ENCODE peak calls at places on chromosome 13, in six cellular contexts. J is IMR-90, W is H1, K is mesendoderm, R is mesenchymal stem cell, O is trophoblast cell. B is an unnamed sample.

GRCh38 chr13:44237276-44237767 is 136.3 kb upstream of the SERP2 start:
- DNase-seq in J (peak), W (no peak), K (no peak), R (peak), O (peak), B (no peak)

GRCh38 chr13:83515267-83515666 is 367.0 kb downstream of the SLITRK1 start:
- DNase-seq in J (peak), W (no peak), K (no peak), R (no peak), O (no peak), B (no peak)

GRCh38 chr13:95100525-95101121 is 200.6 kb downstream of the ABCC4 start:
- DNase-seq in J (peak), W (no peak), K (no peak), R (peak), O (no peak), B (peak)

GRCh38 chr13:91142572-91142971 is 204.9 kb upstream of the MIR17HG start:
- DNase-seq in J (peak), W (no peak), K (no peak), R (peak), O (no peak), B (no peak)

GRCh38 chr13:109256866-109257760 is 529.3 kb downstream of the IRS2 start:
- DNase-seq in J (peak), W (no peak), K (peak), R (peak), O (peak), B (no peak)

GRCh38 chr13:91166714-91167511 is 180.6 kb upstream of the MIR17HG start:
- DNase-seq in J (no peak), W (no peak), K (no peak), R (peak), O (no peak), B (no peak)

GRCh38 chr13:34294483-34295129 is 476.7 kb downstream of the RFC3 start:
- DNase-seq in J (no peak), W (no peak), K (no peak), R (no peak), O (no peak), B (no peak)

GRCh38 chr13:26280295-26280694 is 26.4 kb downstream of the CDK8 start:
- DNase-seq in J (peak), W (no peak), K (no peak), R (peak), O (peak), B (no peak)

GRCh38 chr13:27313742-27314141 is 43.1 kb downstream of the RASL11A start:
- DNase-seq in J (peak), W (no peak), K (no peak), R (no peak), O (no peak), B (no peak)

GRCh38 chr13:76937416-76937815 is 10.9 kb upstream of the ACOD1 start:
- DNase-seq in J (peak), W (no peak), K (no peak), R (peak), O (peak), B (no peak)

GRCh38 chr13:25406377-25406776 is 34.6 kb downstream of the ATP8A2 start:
- DNase-seq in J (no peak), W (no peak), K (peak), R (no peak), O (no peak), B (no peak)

GRCh38 chr13:74243637-74244526 is 109.7 kb upstream of the KLF12 start:
- DNase-seq in J (peak), W (no peak), K (no peak), R (peak), O (no peak), B (no peak)
- H4K8ac ChIP-seq in J (peak), W (no peak), K (no peak), R (no peak), O (no peak), B (no peak)

GRCh38 chr13:39284801-39285388 is 246.6 kb downstream of the NHLRC3 start:
- DNase-seq in J (peak), W (no peak), K (peak), R (no peak), O (peak), B (no peak)
- H2BK120ac ChIP-seq in J (no peak), W (no peak), K (no peak), R (no peak), O (no peak), B (no peak)

DNA sequence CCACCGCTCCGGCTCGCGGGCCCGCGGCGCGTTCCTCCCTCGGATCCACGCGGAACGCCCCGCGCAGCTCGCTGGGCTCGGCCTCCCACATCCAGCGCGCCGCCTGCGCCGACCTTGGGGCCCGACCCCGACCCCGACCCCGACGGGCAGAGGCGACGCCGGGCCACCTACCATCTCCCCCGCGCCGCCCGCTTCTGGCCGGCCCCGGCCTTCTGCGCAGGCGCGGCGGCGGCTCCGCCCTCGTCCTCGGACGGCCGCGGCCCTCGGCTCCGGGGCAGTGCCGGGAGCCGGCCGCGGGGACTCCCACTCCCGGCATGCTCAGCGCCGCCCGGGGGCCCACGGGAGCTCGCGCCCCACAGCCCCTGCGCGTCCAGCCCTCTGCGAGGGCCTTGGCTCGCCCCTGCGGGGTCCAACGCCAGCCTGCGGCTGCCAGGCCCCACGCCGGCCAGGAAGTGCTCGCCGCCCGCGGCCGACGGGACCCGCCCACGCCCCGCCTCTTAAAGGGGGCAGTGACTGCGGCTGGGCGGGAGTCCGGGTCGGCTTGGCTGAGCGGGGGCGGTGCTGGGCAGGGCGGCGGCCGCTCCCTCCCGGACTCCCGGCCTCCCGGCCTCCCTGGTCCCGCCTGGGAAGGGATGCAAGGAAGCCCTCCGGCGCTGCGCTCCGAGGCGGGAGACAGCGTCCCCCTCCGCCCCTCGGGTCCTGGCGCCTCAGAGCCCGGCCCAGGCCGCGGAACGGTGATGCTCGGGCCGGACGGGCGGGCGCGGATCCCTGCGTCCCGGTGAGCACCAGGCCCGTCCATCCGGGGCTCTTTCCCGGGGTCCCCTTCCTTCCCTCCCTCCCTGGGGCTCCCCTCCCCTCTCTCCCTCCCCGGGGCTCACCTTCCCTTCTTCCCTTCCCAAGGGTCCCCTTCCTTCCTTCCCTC is at the start of gene DCUN1D2:
- DNase-seq in J (peak), W (peak), K (peak), R (peak), O (peak), B (peak)
- H3K4me3 ChIP-seq in J (peak), W (peak), K (peak), R (peak), O (peak), B (peak)

DNA sequence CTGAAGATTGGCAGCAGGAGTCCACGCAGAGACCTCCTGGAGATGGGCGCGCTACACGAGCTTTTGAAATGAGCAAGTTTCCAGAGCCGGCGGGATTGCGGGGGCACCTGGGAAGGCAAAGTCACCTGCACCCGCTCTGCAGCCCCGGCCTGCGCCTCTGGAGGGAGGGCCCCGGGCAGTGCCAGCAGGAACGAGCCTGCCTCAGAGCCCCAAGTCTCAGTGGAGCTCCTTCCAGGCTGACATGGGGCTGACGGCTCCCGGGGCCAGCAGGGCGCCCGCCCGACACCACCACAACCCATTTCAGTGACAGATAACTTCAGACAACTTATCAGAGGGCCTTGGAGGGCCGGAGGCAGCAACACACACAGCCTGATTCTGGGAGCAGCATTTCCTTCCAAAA is 45.0 kb downstream of the RASA3 start:
- DNase-seq in J (no peak), W (no peak), K (no peak), R (no peak), O (no peak), B (no peak)
- H4K8ac ChIP-seq in J (no peak), W (peak), K (no peak), R (no peak), O (no peak), B (no peak)

DNA sequence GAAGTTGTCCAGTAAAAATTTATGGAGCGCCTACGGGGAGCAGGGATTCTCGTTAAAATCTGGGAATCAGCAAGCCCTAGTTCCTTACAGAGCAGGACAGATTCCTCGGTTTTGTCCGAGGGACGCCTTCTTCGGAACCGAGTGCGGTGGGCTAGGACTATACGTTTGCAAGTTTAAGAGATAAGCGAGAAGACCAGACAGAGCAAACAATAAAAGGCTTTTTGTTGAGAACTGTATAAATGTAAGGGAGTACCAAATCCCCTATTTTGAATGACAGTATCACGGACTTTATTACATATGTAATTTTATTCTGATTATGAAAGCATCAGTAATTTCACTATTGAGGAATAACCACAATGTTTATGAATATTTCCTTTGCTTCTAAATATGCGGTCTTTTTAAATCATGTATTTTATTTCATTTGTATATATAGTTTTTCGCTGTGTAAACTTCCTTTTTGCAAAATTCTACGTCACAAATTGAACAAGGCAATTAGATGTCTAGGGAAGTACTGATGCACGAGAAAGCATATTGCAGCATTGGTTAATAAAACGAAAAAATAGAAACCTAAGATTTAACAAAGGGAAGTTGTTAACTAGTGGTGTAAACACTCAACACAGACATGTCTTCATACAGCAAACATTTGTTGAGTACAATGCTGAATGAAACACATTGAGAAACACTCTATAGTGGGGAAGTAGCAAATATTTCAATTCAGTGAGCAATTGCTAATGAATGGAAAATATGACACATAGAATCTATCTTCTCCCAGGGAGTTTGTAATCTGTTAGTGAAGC is 1.2 kb upstream of the ANKRD10 start:
- DNase-seq in J (peak), W (no peak), K (no peak), R (peak), O (peak), B (no peak)
- H2BK120ac ChIP-seq in J (peak), W (no peak), K (no peak), R (peak), O (peak), B (no peak)

DNA sequence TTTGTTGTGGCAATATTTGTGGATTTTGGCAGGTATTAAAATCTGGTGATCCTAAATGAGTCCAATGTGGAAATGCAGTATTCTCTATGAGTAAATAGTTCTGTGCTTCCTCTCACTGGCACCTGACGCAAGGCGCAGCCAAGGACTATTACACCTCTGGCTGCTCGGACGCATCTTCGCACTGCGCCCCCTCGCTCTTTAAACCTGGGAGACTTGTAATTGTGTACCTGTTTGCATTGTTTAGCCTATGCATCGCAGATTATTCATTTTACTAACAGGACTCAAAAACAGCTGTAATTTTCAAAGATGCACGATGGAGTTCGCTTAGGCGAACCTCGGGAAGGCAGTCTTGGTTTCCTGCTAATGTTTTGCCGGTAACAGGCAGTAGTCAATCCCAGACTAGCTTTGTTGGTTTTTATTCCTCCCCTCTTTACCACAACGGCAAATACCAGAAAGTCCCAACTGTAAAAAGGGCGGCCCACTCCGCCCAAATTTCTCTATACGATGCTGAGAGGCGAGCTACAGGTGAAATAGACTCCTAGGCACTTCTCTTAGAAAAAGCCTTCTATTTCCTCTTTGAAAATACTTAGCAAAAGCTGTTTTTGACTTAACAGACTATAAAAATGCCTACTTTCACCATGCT is 113.3 kb downstream of the KCNRG start:
- DNase-seq in J (no peak), W (no peak), K (peak), R (no peak), O (no peak), B (peak)
- H3K4me3 ChIP-seq in J (no peak), W (no peak), K (no peak), R (peak), O (no peak), B (peak)

GRCh38 chr13:30843548-30843947 is 62.5 kb upstream of the MEDAG start:
- DNase-seq in J (no peak), W (no peak), K (no peak), R (no peak), O (no peak), B (no peak)
- H4K8ac ChIP-seq in J (peak), W (no peak), K (no peak), R (peak), O (no peak), B (no peak)

DNA sequence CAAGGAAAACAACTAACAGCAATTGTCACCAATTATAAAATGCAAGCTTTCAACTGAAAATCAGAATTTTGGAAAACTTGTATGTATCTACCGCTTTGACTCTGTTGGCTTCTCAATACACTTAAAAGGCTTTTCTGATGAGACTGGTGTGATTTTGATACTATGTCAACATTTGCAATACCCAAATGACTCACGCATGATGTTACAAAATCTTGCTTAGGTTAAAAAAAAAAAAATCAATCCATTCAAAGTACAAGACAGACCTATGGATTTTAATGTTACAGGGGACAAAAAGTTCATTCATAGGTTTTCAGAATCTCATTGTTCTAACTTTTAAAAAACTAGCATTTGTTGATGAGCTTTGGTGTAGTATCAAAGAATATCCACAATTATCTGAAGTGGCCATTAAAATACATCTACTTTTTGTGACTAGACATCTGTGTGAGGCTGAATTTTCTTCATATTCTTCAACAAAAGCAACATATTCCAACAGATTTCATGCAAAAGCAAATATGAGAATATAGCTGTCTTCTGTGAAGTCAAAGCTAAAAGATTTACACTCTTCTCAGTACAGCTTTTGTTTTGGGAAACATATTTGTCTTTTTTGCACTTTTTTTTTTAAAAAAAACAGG is 10.7 kb downstream of the ELF1 start:
- DNase-seq in J (peak), W (no peak), K (no peak), R (peak), O (no peak), B (no peak)
- H2BK120ac ChIP-seq in J (no peak), W (no peak), K (no peak), R (no peak), O (no peak), B (no peak)